ENCODE peak calls at places on chromosomes 6 and 20, in nine cellular contexts. R is C1 segment of cervical spinal cord; B is iPS DF 6.9; F is substantia nigra; Y is stimulated activated CD4-positive, alpha-beta T cell treated with anti-CD3 and anti-CD28 coated beads, TNF-alpha, amount 100 ng/mL, for 24 hours; Q is activated B cell treated with CpG ODN at 0.5 μM for 24 hours; E is central memory CD4-positive, alpha-beta T cell; W is fibroblast of the aortic adventitia; M is LHCN-M2. L is an unnamed sample.

GRCh38 chr6:150068786-150069648 is at the start of gene ULBP3:
- DNase-seq in F (peak), M (peak), B (peak), Y (peak), E (peak), Q (peak), R (peak), W (peak), L (peak)

GRCh38 chr20:48791666-48792071 is 36.1 kb downstream of the PREX1 start:
- DNase-seq in W (peak), R (no peak), F (no peak), Y (no peak), B (no peak), E (no peak), M (peak), Q (no peak), L (no peak)

GRCh38 chr20:8151371-8151770 is 19.3 kb downstream of the PLCB1 start:
- DNase-seq in E (no peak), W (peak), Y (no peak), R (no peak), Q (no peak), F (no peak), B (no peak), M (no peak), L (no peak)

GRCh38 chr20:13857304-13857703 is 72.5 kb downstream of the NDUFAF5 start:
- DNase-seq in E (no peak), M (no peak), B (no peak), Y (no peak), R (peak), F (no peak), W (no peak), Q (no peak), L (no peak)

GRCh38 chr20:53751394-53752368 is 158.0 kb upstream of the ZNF217 start:
- DNase-seq in R (no peak), M (no peak), Y (no peak), W (peak), E (peak), Q (no peak), F (no peak), B (no peak), L (no peak)

GRCh38 chr6:3341467-3341866 is 82.7 kb downstream of the PSMG4 start:
- DNase-seq in R (no peak), M (peak), B (no peak), E (no peak), F (no peak), Q (no peak), W (peak), Y (no peak), L (no peak)

GRCh38 chr6:18515767-18516166 is 128.6 kb downstream of the RNF144B start:
- DNase-seq in B (no peak), Q (no peak), F (no peak), R (no peak), E (no peak), W (no peak), Y (no peak), M (peak), L (no peak)

GRCh38 chr6:10429638-10430427 is 15.0 kb upstream of the TFAP2A start:
- DNase-seq in M (no peak), R (no peak), Q (no peak), Y (no peak), E (no peak), B (no peak), W (peak), F (no peak), L (peak)

GRCh38 chr6:143575440-143575839 is 63.9 kb upstream of the FUCA2 start:
- DNase-seq in R (peak), M (peak), W (peak), Q (no peak), B (peak), Y (peak), E (peak), F (no peak), L (peak)

GRCh38 chr6:1404066-1404712 is 14.8 kb downstream of the FOXF2 start:
- DNase-seq in W (peak), Q (no peak), Y (no peak), R (no peak), E (no peak), F (no peak), M (no peak), B (no peak), L (no peak)

GRCh38 chr6:19668710-19669109 is 168.5 kb upstream of the ID4 start:
- DNase-seq in W (peak), Q (no peak), R (no peak), B (no peak), Y (no peak), E (no peak), F (no peak), M (no peak), L (no peak)

GRCh38 chr20:31587545-31588389 is 17.3 kb upstream of the ID1 start:
- DNase-seq in R (no peak), W (peak), Q (no peak), B (no peak), M (no peak), F (no peak), E (no peak), Y (no peak), L (peak)

GRCh38 chr6:136566851-136567250 is 16.6 kb upstream of the MAP7 start:
- DNase-seq in R (no peak), E (no peak), Y (no peak), B (no peak), Q (no peak), F (no peak), M (no peak), W (no peak), L (no peak)

GRCh38 chr6:150069707-150070106 is 786 bp upstream of the ULBP3 start:
- DNase-seq in B (no peak), Y (no peak), F (no peak), E (no peak), W (no peak), R (no peak), Q (no peak), M (no peak), L (peak)

GRCh38 chr20:38152175-38153010 is 12.7 kb downstream of the TGM2 start:
- DNase-seq in W (peak), M (peak), Q (peak), Y (no peak), R (no peak), E (no peak), B (no peak), F (no peak), L (no peak)

GRCh38 chr20:23869520-23869919 is 10.0 kb downstream of the CST5 start:
- DNase-seq in E (no peak), M (no peak), R (no peak), Q (no peak), Y (no peak), F (no peak), B (no peak), W (no peak), L (no peak)

GRCh38 chr20:45968081-45968671 is 3.8 kb downstream of the ZNF335 start:
- DNase-seq in Y (no peak), F (no peak), E (no peak), R (no peak), W (no peak), Q (no peak), M (peak), B (no peak), L (no peak)

GRCh38 chr6:99979953-99980352 is 14.1 kb downstream of the MCHR2 start:
- DNase-seq in R (no peak), E (no peak), F (no peak), B (no peak), Y (no peak), Q (no peak), M (no peak), W (no peak), L (no peak)

GRCh38 chr6:51414361-51414760 is 595.7 kb downstream of the TFAP2B start:
- DNase-seq in F (no peak), R (no peak), W (no peak), B (no peak), Q (no peak), M (no peak), Y (no peak), E (no peak), L (no peak)

GRCh38 chr6:47016236-47016635 is 25.9 kb downstream of the ADGRF1 start:
- DNase-seq in M (no peak), W (no peak), E (no peak), R (no peak), Y (no peak), B (no peak), Q (no peak), F (no peak), L (peak)

GRCh38 chr6:156954781-156955180 is 177.6 kb downstream of the ARID1B start:
- DNase-seq in R (no peak), F (no peak), B (no peak), M (no peak), Q (no peak), E (no peak), W (no peak), Y (no peak), L (no peak)

GRCh38 chr6:21900730-21901129 is 307.2 kb downstream of the SOX4 start:
- DNase-seq in B (no peak), R (no peak), M (peak), Y (no peak), W (peak), F (no peak), E (no peak), Q (no peak), L (no peak)

GRCh38 chr6:45697605-45698004 is 318.1 kb downstream of the CLIC5 start:
- DNase-seq in E (no peak), B (no peak), F (no peak), M (peak), Y (no peak), R (no peak), Q (no peak), W (peak), L (no peak)

GRCh38 chr20:33532753-33533459 is 43.0 kb downstream of the CBFA2T2 start:
- DNase-seq in R (no peak), M (no peak), W (peak), B (no peak), Y (no peak), E (no peak), Q (no peak), F (no peak), L (no peak)

GRCh38 chr6:484086-484728 is 92.7 kb downstream of the IRF4 start:
- DNase-seq in B (no peak), Y (no peak), M (no peak), R (no peak), Q (no peak), W (peak), F (no peak), E (no peak), L (no peak)

GRCh38 chr6:27098956-27099355 is 148.5 kb upstream of the PRSS16 start:
- DNase-seq in Q (no peak), R (no peak), E (no peak), F (no peak), M (no peak), B (no peak), W (no peak), Y (no peak), L (no peak)

GRCh38 chr20:32631916-32632460 is 41.8 kb downstream of the C20orf203 start:
- DNase-seq in Y (no peak), M (no peak), E (no peak), F (no peak), W (no peak), B (no peak), Q (no peak), R (no peak), L (no peak)

GRCh38 chr6:156925718-156926607 is 148.8 kb downstream of the ARID1B start:
- DNase-seq in Y (no peak), E (no peak), Q (no peak), M (no peak), B (no peak), R (no peak), W (no peak), F (no peak), L (no peak)

GRCh38 chr6:10521104-10521808 is at the start of gene GCNT2:
- DNase-seq in Q (no peak), F (no peak), W (peak), E (no peak), Y (no peak), R (no peak), B (peak), M (peak), L (peak)

GRCh38 chr6:109834131-109834530 is 143.0 kb downstream of the FIG4 start:
- DNase-seq in R (no peak), M (no peak), W (peak), B (no peak), Y (no peak), E (no peak), Q (no peak), F (no peak), L (no peak)

GRCh38 chr20:46229478-46229877 is 78.8 kb downstream of the CDH22 start:
- DNase-seq in F (no peak), M (no peak), W (no peak), E (no peak), R (no peak), Y (no peak), B (no peak), Q (no peak), L (no peak)

GRCh38 chr6:32056254-32056653 is 18.0 kb downstream of the CYP21A2 start:
- DNase-seq in Q (no peak), F (no peak), Y (no peak), W (no peak), R (no peak), B (no peak), M (no peak), E (no peak), L (no peak)

GRCh38 chr6:151027295-151027747 is 161.8 kb downstream of the MTHFD1L start:
- DNase-seq in W (no peak), M (no peak), Q (no peak), Y (no peak), F (no peak), E (no peak), B (no peak), R (no peak), L (no peak)

L was measured in NCI-H526 treated with DMSO at 0.1 percent for 48 hours.